ENCODE peak calls at places on chromosomes 13 and 19, in six cellular contexts. One of them, this sample, is unnamed.
A peak's percentile ranks its signal among the peaks of the same experiment; 100 is the strongest.

GRCh38 chr13:46010148-46010547 is 42.4 kb downstream of the ZC3H13 start:
- DNase-seq in H9: no peak
- DNase-seq in mesenchymal stem cell: peak; percentile 13
- DNase-seq in H1: no peak
- DNase-seq in IMR-90: no peak
- DNase-seq in neuronal stem cell: no peak
- DNase-seq in this sample: no peak

GRCh38 chr19:1809663-1810062 is 2.4 kb downstream of the ATP8B3 start:
- DNase-seq in mesenchymal stem cell: no peak
- DNase-seq in H9: no peak
- DNase-seq in neuronal stem cell: no peak
- DNase-seq in IMR-90: no peak
- DNase-seq in H1: no peak
- DNase-seq in this sample: no peak

GRCh38 chr13:62512194-62513141 is 1096.8 kb upstream of the PCDH20 start:
- DNase-seq in neuronal stem cell: peak; percentile 30
- DNase-seq in H1: peak; percentile 68
- DNase-seq in IMR-90: peak; percentile 32
- DNase-seq in H9: peak; percentile 73
- DNase-seq in mesenchymal stem cell: peak; percentile 18
- DNase-seq in this sample: peak; percentile 1

GRCh38 chr19:3785938-3786824 is at the start of gene MATK:
- DNase-seq in H9: no peak
- DNase-seq in H1: peak; percentile 62
- DNase-seq in neuronal stem cell: no peak
- DNase-seq in IMR-90: no peak
- DNase-seq in mesenchymal stem cell: no peak
- DNase-seq in this sample: no peak

GRCh38 chr13:114167885-114168284 is 11.2 kb upstream of the CFAP97D2 start:
- DNase-seq in neuronal stem cell: no peak
- DNase-seq in H9: no peak
- DNase-seq in mesenchymal stem cell: no peak
- DNase-seq in IMR-90: no peak
- DNase-seq in H1: no peak
- DNase-seq in this sample: no peak

GRCh38 chr19:16204005-16204294 is 6.2 kb downstream of the AP1M1 start:
- DNase-seq in H1: no peak
- DNase-seq in H9: no peak
- DNase-seq in IMR-90: no peak
- DNase-seq in mesenchymal stem cell: no peak
- DNase-seq in neuronal stem cell: no peak
- DNase-seq in this sample: no peak

GRCh38 chr19:1177322-1178114 is 3.5 kb upstream of the SBNO2 start:
- DNase-seq in H1: no peak
- DNase-seq in mesenchymal stem cell: peak; percentile 91
- DNase-seq in neuronal stem cell: no peak
- DNase-seq in IMR-90: peak; percentile 97
- DNase-seq in H9: no peak
- DNase-seq in this sample: peak; percentile 45

GRCh38 chr19:41886761-41887710 is 4.1 kb downstream of the ARHGEF1 start:
- DNase-seq in mesenchymal stem cell: no peak
- DNase-seq in IMR-90: no peak
- DNase-seq in H9: no peak
- DNase-seq in H1: no peak
- DNase-seq in neuronal stem cell: no peak
- DNase-seq in this sample: no peak

GRCh38 chr13:31846182-31846938 is 107.0 kb downstream of the RXFP2 start:
- DNase-seq in mesenchymal stem cell: peak; percentile 87
- DNase-seq in IMR-90: peak; percentile 71
- DNase-seq in neuronal stem cell: peak; percentile 90
- DNase-seq in H9: peak; percentile 92
- DNase-seq in H1: peak; percentile 94
- DNase-seq in this sample: peak; percentile 81

GRCh38 chr19:1566392-1567115 is 1.6 kb downstream of the MEX3D start:
- DNase-seq in IMR-90: peak; percentile 77
- DNase-seq in neuronal stem cell: peak; percentile 84
- DNase-seq in mesenchymal stem cell: peak; percentile 87
- DNase-seq in H1: peak; percentile 80
- DNase-seq in H9: peak; percentile 90
- DNase-seq in this sample: no peak

GRCh38 chr19:38700350-38700932 is 43.8 kb downstream of the CAPN12 start:
- DNase-seq in mesenchymal stem cell: no peak
- DNase-seq in IMR-90: no peak
- DNase-seq in neuronal stem cell: no peak
- DNase-seq in H9: no peak
- DNase-seq in H1: no peak
- DNase-seq in this sample: no peak

GRCh38 chr13:112442483-112443090 is 66.4 kb downstream of the SPACA7 start:
- DNase-seq in H9: peak; percentile 49
- DNase-seq in H1: no peak
- DNase-seq in neuronal stem cell: peak; percentile 21
- DNase-seq in IMR-90: peak; percentile 5
- DNase-seq in mesenchymal stem cell: no peak
- DNase-seq in this sample: no peak

GRCh38 chr13:73058741-73059459 is at the start of gene KLF5:
- DNase-seq in H9: peak; percentile 97
- DNase-seq in mesenchymal stem cell: peak; percentile 95
- DNase-seq in H1: peak; percentile 98
- DNase-seq in neuronal stem cell: peak; percentile 94
- DNase-seq in IMR-90: peak; percentile 89
- DNase-seq in this sample: peak; percentile 99

GRCh38 chr13:79432992-79433391 is 26.9 kb upstream of the RBM26 start:
- DNase-seq in neuronal stem cell: no peak
- DNase-seq in H1: no peak
- DNase-seq in mesenchymal stem cell: no peak
- DNase-seq in IMR-90: no peak
- DNase-seq in H9: no peak
- DNase-seq in this sample: no peak

GRCh38 chr13:39362652-39363390 is 240.2 kb downstream of the LHFPL6 start:
- DNase-seq in mesenchymal stem cell: peak; percentile 15
- DNase-seq in H9: no peak
- DNase-seq in neuronal stem cell: no peak
- DNase-seq in H1: no peak
- DNase-seq in IMR-90: peak; percentile 42
- DNase-seq in this sample: no peak

GRCh38 chr19:58555369-58555885 is 522 bp upstream of the CHMP2A start:
- DNase-seq in mesenchymal stem cell: no peak
- DNase-seq in neuronal stem cell: no peak
- DNase-seq in H9: no peak
- DNase-seq in H1: no peak
- DNase-seq in IMR-90: no peak
- DNase-seq in this sample: no peak
- H2AFZ ChIP-seq in mesenchymal stem cell: no peak overlapping the region
- H2AFZ ChIP-seq in neuronal stem cell: peak overlapping the region; percentile 81
- H2AFZ ChIP-seq in H9: no peak overlapping the region
- H2AFZ ChIP-seq in H1: no peak overlapping the region
- H2AFZ ChIP-seq in IMR-90: peak overlapping the region; percentile 96
- H2AFZ ChIP-seq in this sample: no peak overlapping the region

GRCh38 chr13:101451641-101452040 is 834 bp upstream of the ITGBL1 start:
- DNase-seq in mesenchymal stem cell: no peak
- DNase-seq in H9: no peak
- DNase-seq in H1: no peak
- DNase-seq in IMR-90: no peak
- DNase-seq in neuronal stem cell: no peak
- DNase-seq in this sample: no peak
- H3K18ac ChIP-seq in mesenchymal stem cell: no peak overlapping the region
- H3K18ac ChIP-seq in H9: no peak overlapping the region
- H3K18ac ChIP-seq in H1: no peak overlapping the region
- H3K18ac ChIP-seq in IMR-90: peak overlapping the region; percentile 66
- H3K18ac ChIP-seq in neuronal stem cell: no peak overlapping the region
- H3K18ac ChIP-seq in this sample: no peak overlapping the region

DNA sequence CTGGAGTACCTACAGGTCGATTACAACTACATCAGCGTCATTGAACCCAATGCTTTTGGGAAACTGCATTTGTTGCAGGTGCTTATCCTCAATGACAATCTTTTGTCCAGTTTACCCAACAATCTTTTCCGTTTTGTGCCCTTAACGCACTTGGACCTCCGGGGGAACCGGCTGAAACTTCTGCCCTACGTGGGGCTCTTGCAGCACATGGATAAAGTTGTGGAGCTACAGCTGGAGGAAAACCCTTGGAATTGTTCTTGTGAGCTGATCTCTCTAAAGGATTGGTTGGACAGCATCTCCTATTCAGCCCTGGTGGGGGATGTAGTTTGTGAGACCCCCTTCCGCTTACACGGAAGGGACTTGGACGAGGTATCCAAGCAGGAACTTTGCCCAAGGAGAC is 4.7 kb downstream of the SLITRK5 start:
- DNase-seq in IMR-90: no peak
- DNase-seq in H9: no peak
- DNase-seq in H1: no peak
- DNase-seq in mesenchymal stem cell: no peak
- DNase-seq in neuronal stem cell: no peak
- DNase-seq in this sample: no peak
- H3K27me3 ChIP-seq in IMR-90: peaks cover 25% of the 10 kb centered on the region
- H3K27me3 ChIP-seq in H9: peaks cover 49% of the 10 kb centered on the region
- H3K27me3 ChIP-seq in H1: peaks cover 43% of the 10 kb centered on the region
- H3K27me3 ChIP-seq in mesenchymal stem cell: no peaks in the 10 kb centered on the region
- H3K27me3 ChIP-seq in neuronal stem cell: peaks cover 26% of the 10 kb centered on the region
- H3K27me3 ChIP-seq in this sample: peaks cover 62% of the 10 kb centered on the region

DNA sequence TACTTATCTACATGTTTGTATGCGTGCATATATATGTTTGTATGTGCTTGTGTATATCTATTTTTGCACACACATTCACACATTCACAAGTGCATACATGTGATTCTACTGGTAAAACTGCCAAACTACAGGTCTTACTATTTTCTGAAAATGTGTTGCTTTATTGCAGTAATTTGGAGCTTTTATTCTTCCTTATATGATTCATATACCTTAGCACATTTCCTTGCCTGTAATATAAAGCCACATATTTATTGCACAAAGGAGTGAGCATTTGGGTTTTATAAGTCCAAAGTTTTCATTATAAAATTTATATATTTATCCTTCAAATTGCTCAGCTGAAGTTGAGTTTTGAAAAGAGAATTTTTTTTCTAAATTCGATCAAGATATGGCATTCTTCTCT is 1120.4 kb upstream of the PCDH9 start:
- DNase-seq in neuronal stem cell: no peak
- DNase-seq in H1: no peak
- DNase-seq in IMR-90: no peak
- DNase-seq in H9: no peak
- DNase-seq in mesenchymal stem cell: no peak
- DNase-seq in this sample: no peak
- H2AFZ ChIP-seq in neuronal stem cell: no peak overlapping the region
- H2AFZ ChIP-seq in H1: no peak overlapping the region
- H2AFZ ChIP-seq in IMR-90: no peak overlapping the region
- H2AFZ ChIP-seq in H9: no peak overlapping the region
- H2AFZ ChIP-seq in mesenchymal stem cell: no peak overlapping the region
- H2AFZ ChIP-seq in this sample: no peak overlapping the region

GRCh38 chr13:44171151-44171550 is 202.5 kb upstream of the SERP2 start:
- DNase-seq in H1: no peak
- DNase-seq in IMR-90: no peak
- DNase-seq in H9: no peak
- DNase-seq in neuronal stem cell: no peak
- DNase-seq in mesenchymal stem cell: no peak
- DNase-seq in this sample: peak; percentile 85

GRCh38 chr13:44176173-44176572 is 197.5 kb upstream of the SERP2 start:
- DNase-seq in neuronal stem cell: no peak
- DNase-seq in IMR-90: peak; percentile 41
- DNase-seq in H9: no peak
- DNase-seq in mesenchymal stem cell: no peak
- DNase-seq in H1: no peak
- DNase-seq in this sample: no peak

GRCh38 chr13:44171861-44172260 is 201.8 kb upstream of the SERP2 start:
- DNase-seq in mesenchymal stem cell: no peak
- DNase-seq in neuronal stem cell: no peak
- DNase-seq in H9: no peak
- DNase-seq in H1: no peak
- DNase-seq in IMR-90: no peak
- DNase-seq in this sample: peak; percentile 56

GRCh38 chr13:44172411-44172810 is 201.2 kb upstream of the SERP2 start:
- DNase-seq in mesenchymal stem cell: no peak
- DNase-seq in neuronal stem cell: no peak
- DNase-seq in IMR-90: no peak
- DNase-seq in H1: no peak
- DNase-seq in H9: no peak
- DNase-seq in this sample: peak; percentile 94

GRCh38 chr13:44174769-44175425 is 198.7 kb upstream of the SERP2 start:
- DNase-seq in IMR-90: peak; percentile 76
- DNase-seq in neuronal stem cell: no peak
- DNase-seq in H9: no peak
- DNase-seq in mesenchymal stem cell: peak; percentile 74
- DNase-seq in H1: no peak
- DNase-seq in this sample: peak; percentile 78
- H3K18ac ChIP-seq in IMR-90: peak overlapping the region; percentile 82
- H3K18ac ChIP-seq in neuronal stem cell: peak overlapping the region; percentile 50
- H3K18ac ChIP-seq in H9: no peak overlapping the region
- H3K18ac ChIP-seq in mesenchymal stem cell: peak overlapping the region; percentile 72
- H3K18ac ChIP-seq in H1: no peak overlapping the region
- H3K18ac ChIP-seq in this sample: peak overlapping the region; percentile 20

This sample was measured in trophoblast cell.